ENCODE peak calls at places on chromosomes 7 and 10, in four cellular contexts. X is mammary epithelial cell, B is mesenchymal stem cell, Z is neural progenitor cell. H is an unnamed sample.

GRCh38 chr7:94449151-94449725 is 54.5 kb downstream of the COL1A2 start:
- DNase-seq in X (peak; percentile 24), B (peak; percentile 52), Z (peak; percentile 33), H (peak; percentile 58)

GRCh38 chr7:108347616-108348015 is 108.6 kb downstream of the NRCAM start:
- DNase-seq in X (peak; percentile 42), B (peak; percentile 26), Z (peak; percentile 89), H (peak; percentile 49)

GRCh38 chr10:70331486-70332268 is 47.9 kb upstream of the NPFFR1 start:
- DNase-seq in X (peak; percentile 96), B (peak; percentile 97), Z (no peak), H (peak; percentile 99)

GRCh38 chr7:46191776-46192175 is 270.7 kb upstream of the IGFBP3 start:
- DNase-seq in X (peak; percentile 78), B (peak; percentile 39), Z (no peak), H (peak; percentile 23)

GRCh38 chr10:784377-784758 is 94.9 kb upstream of the DIP2C start:
- DNase-seq in X (no peak), B (no peak), Z (peak; percentile 62), H (no peak)

GRCh38 chr7:95190515-95190914 is 133.8 kb downstream of the PON1 start:
- DNase-seq in X (peak; percentile 3), B (no peak), Z (no peak), H (peak; percentile 8)

GRCh38 chr10:37289833-37290464 is 164.6 kb downstream of the ANKRD30A start:
- DNase-seq in X (peak; percentile 53), B (no peak), Z (no peak), H (peak; percentile 99)

GRCh38 chr10:11225935-11226334 is 208.3 kb downstream of the CELF2 start:
- DNase-seq in X (no peak), B (no peak), Z (no peak), H (no peak)

GRCh38 chr7:19362099-19362498 is 216.9 kb upstream of the FERD3L start:
- DNase-seq in X (peak; percentile 41), B (no peak), Z (no peak), H (peak; percentile 56)

GRCh38 chr7:15889501-15889900 is 203.0 kb upstream of the MEOX2 start:
- DNase-seq in X (no peak), B (peak; percentile 13), Z (peak; percentile 41), H (peak; percentile 31)

GRCh38 chr7:109121599-109122300 is 552.1 kb downstream of the DNAJB9 start:
- DNase-seq in X (no peak), B (no peak), Z (no peak), H (no peak)

GRCh38 chr10:74901240-74901827 is 74.9 kb downstream of the KAT6B start:
- DNase-seq in X (no peak), B (no peak), Z (no peak), H (no peak)

GRCh38 chr7:133984023-133984422 is 143.1 kb upstream of the LRGUK start:
- DNase-seq in X (peak; percentile 32), B (no peak), Z (no peak), H (no peak)

GRCh38 chr10:74898201-74898976 is 72.0 kb downstream of the KAT6B start:
- DNase-seq in X (peak; percentile 56), B (no peak), Z (no peak), H (peak; percentile 96)

GRCh38 chr7:137692399-137692798 is 154.4 kb downstream of the DGKI start:
- DNase-seq in X (no peak), B (no peak), Z (no peak), H (no peak)

GRCh38 chr7:5695709-5696345 is 85.6 kb downstream of the RNF216 start:
- DNase-seq in X (no peak), B (peak; percentile 99), Z (no peak), H (no peak)
- H3K27ac ChIP-seq in X (peak overlapping the region; percentile 1), B (peak overlapping the region; percentile 90), Z (no peak overlapping the region), H (no peak overlapping the region)

GRCh38 chr10:100020883-100021248 is 11.1 kb upstream of the DNMBP start:
- DNase-seq in X (no peak), B (no peak), Z (no peak), H (no peak)
- H2AFZ ChIP-seq in X (no peak overlapping the region), B (no peak overlapping the region), Z (peak overlapping the region; percentile 98), H (no peak overlapping the region)

DNA sequence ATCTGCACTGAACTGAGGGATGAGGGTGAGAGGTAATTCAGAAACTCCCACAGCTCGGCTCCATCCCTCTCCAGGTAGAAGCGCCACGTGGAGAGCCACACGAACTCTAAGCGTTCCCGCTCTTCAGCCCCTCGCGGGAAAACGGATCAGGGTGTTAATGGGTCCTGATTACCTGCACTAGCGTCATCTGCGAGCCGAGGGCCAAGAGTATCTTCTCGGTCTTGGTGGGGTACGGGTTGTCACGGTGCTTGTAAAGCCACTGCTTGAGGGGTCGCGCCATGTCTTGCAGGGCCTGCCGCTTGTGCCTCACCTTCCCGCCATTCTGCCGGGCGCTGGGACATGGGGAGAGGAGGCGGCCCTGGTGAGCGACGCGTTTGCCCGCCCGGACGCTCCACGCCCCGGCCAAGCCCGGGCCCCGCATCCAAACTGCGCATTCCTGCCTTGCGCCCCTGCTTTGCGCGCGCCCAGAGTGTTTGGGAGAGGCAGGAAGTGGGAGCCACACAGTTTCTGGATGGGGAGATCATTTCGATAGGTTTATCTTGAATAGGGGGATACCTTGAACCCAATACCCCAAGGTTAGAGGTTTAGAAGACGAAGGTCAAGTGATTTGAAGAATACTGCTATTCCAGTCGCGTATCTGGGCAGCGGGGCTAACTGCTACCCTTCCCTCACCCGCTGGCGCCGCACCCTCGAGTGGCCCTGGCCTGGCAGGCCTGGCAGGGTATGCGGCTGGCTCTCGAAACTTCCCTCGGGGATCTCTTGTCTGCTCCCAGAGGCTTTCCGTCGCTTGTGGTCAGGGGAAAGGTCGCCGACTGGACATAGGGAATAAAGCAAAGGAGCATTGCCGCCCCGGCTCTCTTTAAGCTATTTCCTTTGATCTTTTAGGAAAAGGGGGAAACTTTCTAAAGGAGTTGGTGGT is 4.2 kb downstream of the MKX start:
- DNase-seq in X (no peak), B (no peak), Z (peak; percentile 51), H (no peak)
- H3K9ac ChIP-seq in X (no peak overlapping the region), B (peak overlapping the region; percentile 62), Z (no peak overlapping the region), H (no peak overlapping the region)

GRCh38 chr10:5946786-5947185 is 30.6 kb downstream of the IL15RA start:
- DNase-seq in X (no peak), B (no peak), Z (no peak), H (no peak)

GRCh38 chr10:5944389-5945202 is 32.7 kb downstream of the IL15RA start:
- DNase-seq in X (peak; percentile 95), B (peak; percentile 98), Z (no peak), H (peak; percentile 89)

GRCh38 chr10:5945203-5945534 is 32.2 kb downstream of the IL15RA start:
- DNase-seq in X (no peak), B (no peak), Z (no peak), H (no peak)

GRCh38 chr10:5947471-5948207 is 29.7 kb downstream of the IL15RA start:
- DNase-seq in X (no peak), B (no peak), Z (no peak), H (no peak)

GRCh38 chr10:5945561-5946418 is 31.6 kb downstream of the IL15RA start:
- DNase-seq in X (peak; percentile 37), B (peak; percentile 86), Z (no peak), H (peak; percentile 76)
- H3K27ac ChIP-seq in X (no peak overlapping the region), B (no peak overlapping the region), Z (no peak overlapping the region), H (peak overlapping the region; percentile 100)

H was measured in PC-3.